ENCODE peak calls at places on chromosomes 12 and 14, in nine cellular contexts. M is adipocyte; K is posterior cingulate gyrus; X is left ventricle myocardium inferior; I is GM20000; U is B cell; R is stimulated activated CD8-positive, alpha-beta memory T cell treated with anti-CD3 and anti-CD28 coated beads, Interleukin-7, amount 100 ng/mL, for 24 hours; A is AG04449; G is hypothalamus. H is an unnamed sample.

GRCh38 chr14:59482120-59482434 is 2.1 kb downstream of the L3HYPDH start:
- DNase-seq in M (no peak), K (no peak), X (no peak), I (no peak), U (no peak), R (no peak), A (no peak), G (no peak), H (no peak)

GRCh38 chr12:54141534-54142475 is 47.0 kb downstream of the SMUG1 start:
- DNase-seq in M (peak; percentile 35), K (no peak), X (no peak), I (no peak), U (no peak), R (no peak), A (peak; percentile 29), G (no peak), H (no peak)

GRCh38 chr14:92940543-92940942 is 17.6 kb downstream of the CHGA start:
- DNase-seq in M (no peak), K (no peak), X (no peak), I (no peak), U (no peak), R (no peak), A (no peak), G (no peak), H (no peak)

GRCh38 chr14:37254411-37254947 is 56.7 kb downstream of the MIPOL1 start:
- DNase-seq in M (no peak), K (no peak), X (no peak), I (no peak), U (no peak), R (no peak), A (no peak), G (no peak), H (no peak)

GRCh38 chr12:49624919-49625577 is 1.7 kb downstream of the PRPF40B start:
- DNase-seq in M (peak; percentile 21), K (no peak), X (no peak), I (no peak), U (no peak), R (no peak), A (no peak), G (no peak), H (no peak)

GRCh38 chr12:3137268-3137761 is 60.1 kb downstream of the TSPAN9 start:
- DNase-seq in M (no peak), K (no peak), X (peak; percentile 76), I (no peak), U (no peak), R (no peak), A (no peak), G (no peak), H (no peak)

GRCh38 chr12:28374556-28374955 is 184.3 kb downstream of the CCDC91 start:
- DNase-seq in M (peak; percentile 51), K (no peak), X (no peak), I (no peak), U (no peak), R (no peak), A (peak; percentile 16), G (no peak), H (no peak)

GRCh38 chr12:122872815-122873361 is 23.0 kb downstream of the VPS37B start:
- DNase-seq in M (no peak), K (no peak), X (no peak), I (no peak), U (peak; percentile 38), R (no peak), A (no peak), G (no peak), H (no peak)

GRCh38 chr14:103613517-103613916 is 15.5 kb upstream of the KLC1 start:
- DNase-seq in M (peak; percentile 60), K (no peak), X (no peak), I (no peak), U (no peak), R (no peak), A (no peak), G (no peak), H (no peak)

GRCh38 chr14:51269634-51270033 is 29.6 kb downstream of the TMX1 start:
- DNase-seq in M (no peak), K (no peak), X (no peak), I (no peak), U (no peak), R (no peak), A (no peak), G (no peak), H (no peak)

GRCh38 chr12:107955966-107956643 is 173.0 kb upstream of the WSCD2 start:
- DNase-seq in M (no peak), K (no peak), X (no peak), I (no peak), U (no peak), R (no peak), A (no peak), G (no peak), H (no peak)

GRCh38 chr14:50008562-50009355 is 107.6 kb downstream of the VCPKMT start:
- DNase-seq in M (no peak), K (no peak), X (no peak), I (no peak), U (peak; percentile 61), R (no peak), A (no peak), G (no peak), H (no peak)

GRCh38 chr12:6080149-6081045 is 44.1 kb downstream of the VWF start:
- DNase-seq in M (no peak), K (no peak), X (no peak), I (no peak), U (no peak), R (no peak), A (no peak), G (no peak), H (no peak)

GRCh38 chr12:12126551-12126950 is 55.8 kb downstream of the BCL2L14 start:
- DNase-seq in M (no peak), K (no peak), X (no peak), I (no peak), U (no peak), R (no peak), A (no peak), G (no peak), H (no peak)

GRCh38 chr12:67202344-67203012 is 66.7 kb upstream of the CAND1 start:
- DNase-seq in M (no peak), K (no peak), X (no peak), I (peak; percentile 20), U (no peak), R (no peak), A (no peak), G (no peak), H (no peak)

GRCh38 chr12:8563383-8563782 is 22.7 kb upstream of the CLEC4E start:
- DNase-seq in M (no peak), K (no peak), X (no peak), I (no peak), U (no peak), R (no peak), A (no peak), G (no peak), H (no peak)

GRCh38 chr12:86530996-86531655 is 274.9 kb upstream of the MGAT4C start:
- DNase-seq in M (peak; percentile 63), K (no peak), X (no peak), I (no peak), U (no peak), R (no peak), A (no peak), G (no peak), H (no peak)

GRCh38 chr12:111664961-111665865 is 20.5 kb downstream of the BRAP start:
- DNase-seq in M (no peak), K (peak; percentile 57), X (no peak), I (no peak), U (no peak), R (no peak), A (no peak), G (peak; percentile 32), H (no peak)

GRCh38 chr12:88693837-88694445 is 113.7 kb upstream of the KITLG start:
- DNase-seq in M (peak; percentile 4), K (no peak), X (no peak), I (no peak), U (no peak), R (no peak), A (no peak), G (no peak), H (no peak)

GRCh38 chr12:92470608-92471021 is 232.2 kb upstream of the PLEKHG7 start:
- DNase-seq in M (no peak), K (no peak), X (no peak), I (no peak), U (peak; percentile 68), R (no peak), A (no peak), G (no peak), H (no peak)

GRCh38 chr12:139585-139984 is 73.0 kb downstream of the IQSEC3 start:
- DNase-seq in M (peak; percentile 12), K (no peak), X (no peak), I (no peak), U (no peak), R (no peak), A (no peak), G (no peak), H (no peak)

GRCh38 chr14:50272498-50272897 is 39.5 kb downstream of the L2HGDH start:
- DNase-seq in M (no peak), K (no peak), X (no peak), I (no peak), U (no peak), R (no peak), A (no peak), G (no peak), H (no peak)

GRCh38 chr14:58149196-58149595 is 2.8 kb downstream of the ARMH4 start:
- DNase-seq in M (no peak), K (no peak), X (no peak), I (no peak), U (no peak), R (no peak), A (no peak), G (no peak), H (no peak)

GRCh38 chr12:106918746-106919145 is 37.0 kb upstream of the TMEM263 start:
- DNase-seq in M (peak; percentile 39), K (no peak), X (no peak), I (no peak), U (no peak), R (no peak), A (no peak), G (no peak), H (no peak)

GRCh38 chr12:20602671-20603402 is 92.3 kb upstream of the SLCO1C1 start:
- DNase-seq in M (peak; percentile 48), K (no peak), X (no peak), I (no peak), U (no peak), R (no peak), A (peak; percentile 51), G (no peak), H (no peak)

GRCh38 chr12:38110026-38110699 is 206.4 kb upstream of the ALG10B start:
- DNase-seq in M (no peak), K (no peak), X (no peak), I (no peak), U (no peak), R (no peak), A (no peak), G (no peak), H (no peak)

GRCh38 chr12:127519766-127520165 is 747.2 kb upstream of the TMEM132C start:
- DNase-seq in M (no peak), K (no peak), X (no peak), I (no peak), U (no peak), R (no peak), A (no peak), G (no peak), H (no peak)

GRCh38 chr12:95633049-95633545 is 81.8 kb upstream of the USP44 start:
- DNase-seq in M (peak; percentile 68), K (no peak), X (no peak), I (no peak), U (no peak), R (no peak), A (no peak), G (no peak), H (no peak)

GRCh38 chr14:32077081-32078029 is at the start of gene ARHGAP5:
- DNase-seq in M (peak; percentile 60), K (peak; percentile 27), X (no peak), I (peak; percentile 39), U (peak; percentile 77), R (peak; percentile 10), A (no peak), G (peak; percentile 92), H (no peak)

GRCh38 chr12:22625671-22626251 is 790 bp downstream of the ETNK1 start:
- DNase-seq in M (peak; percentile 65), K (no peak), X (peak; percentile 14), I (peak; percentile 43), U (peak; percentile 47), R (peak; percentile 3), A (no peak), G (peak; percentile 52), H (no peak)

GRCh38 chr14:77615231-77616132 is 955 bp downstream of the SPTLC2 start:
- DNase-seq in M (peak; percentile 50), K (no peak), X (no peak), I (peak; percentile 20), U (peak; percentile 43), R (no peak), A (no peak), G (no peak), H (no peak)